ENCODE peak calls at places on chromosomes 16 and 17, in six cellular contexts. One of them, this sample, is unnamed.
A peak's percentile ranks its signal among the peaks of the same experiment; 100 is the strongest.

GRCh38 chr16:15604460-15605390 is 38.2 kb downstream of the MARF1 start:
- DNase-seq in mesenchymal stem cell: no peak
- DNase-seq in activated effector memory CD4-positive, alpha-beta T cell treated with Interleukin-2 at 50 U/mL for 16 hours: no peak
- DNase-seq in stimulated activated CD4-positive, alpha-beta T cell treated with anti-CD3 and anti-CD28 coated beads, Interleukin-1b, Interleukin-23, amount 100 ng/mL, for 1 hour: no peak
- DNase-seq in A549: no peak
- DNase-seq in SW 1271: no peak
- DNase-seq in this sample: no peak

GRCh38 chr16:64445649-64446048 is 676.2 kb downstream of the CDH11 start:
- DNase-seq in mesenchymal stem cell: no peak
- DNase-seq in activated effector memory CD4-positive, alpha-beta T cell treated with Interleukin-2 at 50 U/mL for 16 hours: no peak
- DNase-seq in stimulated activated CD4-positive, alpha-beta T cell treated with anti-CD3 and anti-CD28 coated beads, Interleukin-1b, Interleukin-23, amount 100 ng/mL, for 1 hour: no peak
- DNase-seq in A549: no peak
- DNase-seq in SW 1271: no peak
- DNase-seq in this sample: no peak

GRCh38 chr17:65730711-65731169 is 169.3 kb upstream of the AXIN2 start:
- DNase-seq in mesenchymal stem cell: no peak
- DNase-seq in activated effector memory CD4-positive, alpha-beta T cell treated with Interleukin-2 at 50 U/mL for 16 hours: no peak
- DNase-seq in stimulated activated CD4-positive, alpha-beta T cell treated with anti-CD3 and anti-CD28 coated beads, Interleukin-1b, Interleukin-23, amount 100 ng/mL, for 1 hour: no peak
- DNase-seq in A549: no peak
- DNase-seq in SW 1271: no peak
- DNase-seq in this sample: no peak

GRCh38 chr16:75070055-75070841 is 46.3 kb downstream of the LDHD start:
- DNase-seq in mesenchymal stem cell: no peak
- DNase-seq in activated effector memory CD4-positive, alpha-beta T cell treated with Interleukin-2 at 50 U/mL for 16 hours: no peak
- DNase-seq in stimulated activated CD4-positive, alpha-beta T cell treated with anti-CD3 and anti-CD28 coated beads, Interleukin-1b, Interleukin-23, amount 100 ng/mL, for 1 hour: no peak
- DNase-seq in A549: peak; percentile 35
- DNase-seq in SW 1271: no peak
- DNase-seq in this sample: peak; percentile 25

GRCh38 chr16:55489119-55489955 is 10.3 kb downstream of the MMP2 start:
- DNase-seq in mesenchymal stem cell: no peak
- DNase-seq in activated effector memory CD4-positive, alpha-beta T cell treated with Interleukin-2 at 50 U/mL for 16 hours: no peak
- DNase-seq in stimulated activated CD4-positive, alpha-beta T cell treated with anti-CD3 and anti-CD28 coated beads, Interleukin-1b, Interleukin-23, amount 100 ng/mL, for 1 hour: no peak
- DNase-seq in A549: no peak
- DNase-seq in SW 1271: no peak
- DNase-seq in this sample: no peak

GRCh38 chr16:85015481-85016177 is 4.3 kb upstream of the ZDHHC7 start:
- DNase-seq in mesenchymal stem cell: no peak
- DNase-seq in activated effector memory CD4-positive, alpha-beta T cell treated with Interleukin-2 at 50 U/mL for 16 hours: no peak
- DNase-seq in stimulated activated CD4-positive, alpha-beta T cell treated with anti-CD3 and anti-CD28 coated beads, Interleukin-1b, Interleukin-23, amount 100 ng/mL, for 1 hour: no peak
- DNase-seq in A549: no peak
- DNase-seq in SW 1271: no peak
- DNase-seq in this sample: no peak

GRCh38 chr17:38701504-38702165 is 3.4 kb upstream of the MLLT6 start:
- DNase-seq in mesenchymal stem cell: peak; percentile 79
- DNase-seq in activated effector memory CD4-positive, alpha-beta T cell treated with Interleukin-2 at 50 U/mL for 16 hours: peak; percentile 57
- DNase-seq in stimulated activated CD4-positive, alpha-beta T cell treated with anti-CD3 and anti-CD28 coated beads, Interleukin-1b, Interleukin-23, amount 100 ng/mL, for 1 hour: peak; percentile 65
- DNase-seq in A549: peak; percentile 55
- DNase-seq in SW 1271: no peak
- DNase-seq in this sample: no peak

GRCh38 chr16:4693956-4694663 is 748 bp downstream of the NUDT16L1 start:
- DNase-seq in mesenchymal stem cell: peak; percentile 62
- DNase-seq in activated effector memory CD4-positive, alpha-beta T cell treated with Interleukin-2 at 50 U/mL for 16 hours: peak; percentile 48
- DNase-seq in stimulated activated CD4-positive, alpha-beta T cell treated with anti-CD3 and anti-CD28 coated beads, Interleukin-1b, Interleukin-23, amount 100 ng/mL, for 1 hour: no peak
- DNase-seq in A549: no peak
- DNase-seq in SW 1271: no peak
- DNase-seq in this sample: peak; percentile 60

GRCh38 chr17:45355087-45355486 is 38.3 kb upstream of the MAP3K14 start:
- DNase-seq in mesenchymal stem cell: no peak
- DNase-seq in activated effector memory CD4-positive, alpha-beta T cell treated with Interleukin-2 at 50 U/mL for 16 hours: no peak
- DNase-seq in stimulated activated CD4-positive, alpha-beta T cell treated with anti-CD3 and anti-CD28 coated beads, Interleukin-1b, Interleukin-23, amount 100 ng/mL, for 1 hour: no peak
- DNase-seq in A549: peak; percentile 78
- DNase-seq in SW 1271: no peak
- DNase-seq in this sample: no peak

GRCh38 chr17:5120036-5120435 is 4.2 kb downstream of the USP6 start:
- DNase-seq in mesenchymal stem cell: no peak
- DNase-seq in activated effector memory CD4-positive, alpha-beta T cell treated with Interleukin-2 at 50 U/mL for 16 hours: no peak
- DNase-seq in stimulated activated CD4-positive, alpha-beta T cell treated with anti-CD3 and anti-CD28 coated beads, Interleukin-1b, Interleukin-23, amount 100 ng/mL, for 1 hour: no peak
- DNase-seq in A549: no peak
- DNase-seq in SW 1271: no peak
- DNase-seq in this sample: no peak

GRCh38 chr17:65287040-65287439 is 149.9 kb downstream of the RGS9 start:
- DNase-seq in mesenchymal stem cell: peak; percentile 11
- DNase-seq in activated effector memory CD4-positive, alpha-beta T cell treated with Interleukin-2 at 50 U/mL for 16 hours: no peak
- DNase-seq in stimulated activated CD4-positive, alpha-beta T cell treated with anti-CD3 and anti-CD28 coated beads, Interleukin-1b, Interleukin-23, amount 100 ng/mL, for 1 hour: no peak
- DNase-seq in A549: no peak
- DNase-seq in SW 1271: no peak
- DNase-seq in this sample: no peak

GRCh38 chr16:76268824-76269223 is 8.4 kb upstream of the CNTNAP4 start:
- DNase-seq in mesenchymal stem cell: no peak
- DNase-seq in activated effector memory CD4-positive, alpha-beta T cell treated with Interleukin-2 at 50 U/mL for 16 hours: no peak
- DNase-seq in stimulated activated CD4-positive, alpha-beta T cell treated with anti-CD3 and anti-CD28 coated beads, Interleukin-1b, Interleukin-23, amount 100 ng/mL, for 1 hour: no peak
- DNase-seq in A549: no peak
- DNase-seq in SW 1271: no peak
- DNase-seq in this sample: no peak

GRCh38 chr17:17191346-17191792 is 14.8 kb downstream of the PLD6 start:
- DNase-seq in mesenchymal stem cell: peak; percentile 93
- DNase-seq in activated effector memory CD4-positive, alpha-beta T cell treated with Interleukin-2 at 50 U/mL for 16 hours: no peak
- DNase-seq in stimulated activated CD4-positive, alpha-beta T cell treated with anti-CD3 and anti-CD28 coated beads, Interleukin-1b, Interleukin-23, amount 100 ng/mL, for 1 hour: no peak
- DNase-seq in A549: no peak
- DNase-seq in SW 1271: peak; percentile 85
- DNase-seq in this sample: no peak

GRCh38 chr17:30975042-30975820 is 4.4 kb downstream of the RNF135 start:
- DNase-seq in mesenchymal stem cell: no peak
- DNase-seq in activated effector memory CD4-positive, alpha-beta T cell treated with Interleukin-2 at 50 U/mL for 16 hours: no peak
- DNase-seq in stimulated activated CD4-positive, alpha-beta T cell treated with anti-CD3 and anti-CD28 coated beads, Interleukin-1b, Interleukin-23, amount 100 ng/mL, for 1 hour: no peak
- DNase-seq in A549: no peak
- DNase-seq in SW 1271: no peak
- DNase-seq in this sample: peak; percentile 3

GRCh38 chr16:85067431-85067830 is 39.8 kb downstream of the KIAA0513 start:
- DNase-seq in mesenchymal stem cell: no peak
- DNase-seq in activated effector memory CD4-positive, alpha-beta T cell treated with Interleukin-2 at 50 U/mL for 16 hours: no peak
- DNase-seq in stimulated activated CD4-positive, alpha-beta T cell treated with anti-CD3 and anti-CD28 coated beads, Interleukin-1b, Interleukin-23, amount 100 ng/mL, for 1 hour: no peak
- DNase-seq in A549: no peak
- DNase-seq in SW 1271: no peak
- DNase-seq in this sample: no peak

GRCh38 chr16:65975049-65975708 is 391.3 kb upstream of the CDH5 start:
- DNase-seq in mesenchymal stem cell: peak; percentile 42
- DNase-seq in activated effector memory CD4-positive, alpha-beta T cell treated with Interleukin-2 at 50 U/mL for 16 hours: no peak
- DNase-seq in stimulated activated CD4-positive, alpha-beta T cell treated with anti-CD3 and anti-CD28 coated beads, Interleukin-1b, Interleukin-23, amount 100 ng/mL, for 1 hour: no peak
- DNase-seq in A549: peak; percentile 66
- DNase-seq in SW 1271: no peak
- DNase-seq in this sample: no peak

GRCh38 chr16:49236216-49236615 is 45.4 kb downstream of the CBLN1 start:
- DNase-seq in mesenchymal stem cell: no peak
- DNase-seq in activated effector memory CD4-positive, alpha-beta T cell treated with Interleukin-2 at 50 U/mL for 16 hours: no peak
- DNase-seq in stimulated activated CD4-positive, alpha-beta T cell treated with anti-CD3 and anti-CD28 coated beads, Interleukin-1b, Interleukin-23, amount 100 ng/mL, for 1 hour: no peak
- DNase-seq in A549: no peak
- DNase-seq in SW 1271: no peak
- DNase-seq in this sample: no peak

GRCh38 chr17:65181237-65182061 is 44.3 kb downstream of the RGS9 start:
- DNase-seq in mesenchymal stem cell: no peak
- DNase-seq in activated effector memory CD4-positive, alpha-beta T cell treated with Interleukin-2 at 50 U/mL for 16 hours: peak; percentile 17
- DNase-seq in stimulated activated CD4-positive, alpha-beta T cell treated with anti-CD3 and anti-CD28 coated beads, Interleukin-1b, Interleukin-23, amount 100 ng/mL, for 1 hour: no peak
- DNase-seq in A549: no peak
- DNase-seq in SW 1271: no peak
- DNase-seq in this sample: no peak

GRCh38 chr16:4392382-4393242 is 21.0 kb downstream of the VASN start:
- DNase-seq in mesenchymal stem cell: no peak
- DNase-seq in activated effector memory CD4-positive, alpha-beta T cell treated with Interleukin-2 at 50 U/mL for 16 hours: no peak
- DNase-seq in stimulated activated CD4-positive, alpha-beta T cell treated with anti-CD3 and anti-CD28 coated beads, Interleukin-1b, Interleukin-23, amount 100 ng/mL, for 1 hour: no peak
- DNase-seq in A549: no peak
- DNase-seq in SW 1271: no peak
- DNase-seq in this sample: no peak

GRCh38 chr17:351436-351713 is 1.2 kb downstream of the RPH3AL start:
- DNase-seq in mesenchymal stem cell: no peak
- DNase-seq in activated effector memory CD4-positive, alpha-beta T cell treated with Interleukin-2 at 50 U/mL for 16 hours: no peak
- DNase-seq in stimulated activated CD4-positive, alpha-beta T cell treated with anti-CD3 and anti-CD28 coated beads, Interleukin-1b, Interleukin-23, amount 100 ng/mL, for 1 hour: no peak
- DNase-seq in A549: peak; percentile 29
- DNase-seq in SW 1271: no peak
- DNase-seq in this sample: no peak

GRCh38 chr17:8149419-8150193 is 2.6 kb downstream of the PER1 start:
- DNase-seq in mesenchymal stem cell: no peak
- DNase-seq in activated effector memory CD4-positive, alpha-beta T cell treated with Interleukin-2 at 50 U/mL for 16 hours: no peak
- DNase-seq in stimulated activated CD4-positive, alpha-beta T cell treated with anti-CD3 and anti-CD28 coated beads, Interleukin-1b, Interleukin-23, amount 100 ng/mL, for 1 hour: no peak
- DNase-seq in A549: no peak
- DNase-seq in SW 1271: no peak
- DNase-seq in this sample: no peak

GRCh38 chr16:24681793-24682192 is 47.7 kb upstream of the TNRC6A start:
- DNase-seq in mesenchymal stem cell: peak; percentile 69
- DNase-seq in activated effector memory CD4-positive, alpha-beta T cell treated with Interleukin-2 at 50 U/mL for 16 hours: no peak
- DNase-seq in stimulated activated CD4-positive, alpha-beta T cell treated with anti-CD3 and anti-CD28 coated beads, Interleukin-1b, Interleukin-23, amount 100 ng/mL, for 1 hour: no peak
- DNase-seq in A549: peak; percentile 55
- DNase-seq in SW 1271: no peak
- DNase-seq in this sample: no peak

GRCh38 chr17:3038941-3039340 is 24.5 kb downstream of the OR1D5 start:
- DNase-seq in mesenchymal stem cell: no peak
- DNase-seq in activated effector memory CD4-positive, alpha-beta T cell treated with Interleukin-2 at 50 U/mL for 16 hours: no peak
- DNase-seq in stimulated activated CD4-positive, alpha-beta T cell treated with anti-CD3 and anti-CD28 coated beads, Interleukin-1b, Interleukin-23, amount 100 ng/mL, for 1 hour: no peak
- DNase-seq in A549: no peak
- DNase-seq in SW 1271: no peak
- DNase-seq in this sample: no peak

GRCh38 chr17:16381496-16381820 is 567 bp downstream of the UBB start:
- DNase-seq in mesenchymal stem cell: no peak
- DNase-seq in activated effector memory CD4-positive, alpha-beta T cell treated with Interleukin-2 at 50 U/mL for 16 hours: no peak
- DNase-seq in stimulated activated CD4-positive, alpha-beta T cell treated with anti-CD3 and anti-CD28 coated beads, Interleukin-1b, Interleukin-23, amount 100 ng/mL, for 1 hour: peak; percentile 27
- DNase-seq in A549: no peak
- DNase-seq in SW 1271: no peak
- DNase-seq in this sample: no peak

GRCh38 chr17:62966426-62967110 is 533 bp downstream of the TANC2 start:
- DNase-seq in mesenchymal stem cell: peak; percentile 47
- DNase-seq in activated effector memory CD4-positive, alpha-beta T cell treated with Interleukin-2 at 50 U/mL for 16 hours: no peak
- DNase-seq in stimulated activated CD4-positive, alpha-beta T cell treated with anti-CD3 and anti-CD28 coated beads, Interleukin-1b, Interleukin-23, amount 100 ng/mL, for 1 hour: peak; percentile 43
- DNase-seq in A549: peak; percentile 45
- DNase-seq in SW 1271: no peak
- DNase-seq in this sample: peak; percentile 79

GRCh38 chr16:17607075-17607509 is 136.3 kb upstream of the XYLT1 start:
- DNase-seq in mesenchymal stem cell: no peak
- DNase-seq in activated effector memory CD4-positive, alpha-beta T cell treated with Interleukin-2 at 50 U/mL for 16 hours: no peak
- DNase-seq in stimulated activated CD4-positive, alpha-beta T cell treated with anti-CD3 and anti-CD28 coated beads, Interleukin-1b, Interleukin-23, amount 100 ng/mL, for 1 hour: no peak
- DNase-seq in A549: no peak
- DNase-seq in SW 1271: no peak
- DNase-seq in this sample: no peak

GRCh38 chr16:8549843-8550412 is 40.4 kb downstream of the TMEM114 start:
- DNase-seq in mesenchymal stem cell: no peak
- DNase-seq in activated effector memory CD4-positive, alpha-beta T cell treated with Interleukin-2 at 50 U/mL for 16 hours: no peak
- DNase-seq in stimulated activated CD4-positive, alpha-beta T cell treated with anti-CD3 and anti-CD28 coated beads, Interleukin-1b, Interleukin-23, amount 100 ng/mL, for 1 hour: no peak
- DNase-seq in A549: no peak
- DNase-seq in SW 1271: no peak
- DNase-seq in this sample: no peak

GRCh38 chr16:77951788-77952187 is 70.6 kb upstream of the CLEC3A start:
- DNase-seq in mesenchymal stem cell: no peak
- DNase-seq in activated effector memory CD4-positive, alpha-beta T cell treated with Interleukin-2 at 50 U/mL for 16 hours: no peak
- DNase-seq in stimulated activated CD4-positive, alpha-beta T cell treated with anti-CD3 and anti-CD28 coated beads, Interleukin-1b, Interleukin-23, amount 100 ng/mL, for 1 hour: no peak
- DNase-seq in A549: peak; percentile 25
- DNase-seq in SW 1271: no peak
- DNase-seq in this sample: no peak

GRCh38 chr17:71232801-71233559 is 887.8 kb upstream of the SOX9 start:
- DNase-seq in mesenchymal stem cell: peak; percentile 75
- DNase-seq in activated effector memory CD4-positive, alpha-beta T cell treated with Interleukin-2 at 50 U/mL for 16 hours: no peak
- DNase-seq in stimulated activated CD4-positive, alpha-beta T cell treated with anti-CD3 and anti-CD28 coated beads, Interleukin-1b, Interleukin-23, amount 100 ng/mL, for 1 hour: no peak
- DNase-seq in A549: no peak
- DNase-seq in SW 1271: no peak
- DNase-seq in this sample: no peak

GRCh38 chr17:17416400-17417360 is 60.1 kb upstream of the MED9 start:
- DNase-seq in mesenchymal stem cell: peak; percentile 71
- DNase-seq in activated effector memory CD4-positive, alpha-beta T cell treated with Interleukin-2 at 50 U/mL for 16 hours: peak; percentile 32
- DNase-seq in stimulated activated CD4-positive, alpha-beta T cell treated with anti-CD3 and anti-CD28 coated beads, Interleukin-1b, Interleukin-23, amount 100 ng/mL, for 1 hour: no peak
- DNase-seq in A549: peak; percentile 81
- DNase-seq in SW 1271: no peak
- DNase-seq in this sample: no peak

GRCh38 chr16:61892531-61892930 is 143.7 kb downstream of the CDH8 start:
- DNase-seq in mesenchymal stem cell: no peak
- DNase-seq in activated effector memory CD4-positive, alpha-beta T cell treated with Interleukin-2 at 50 U/mL for 16 hours: no peak
- DNase-seq in stimulated activated CD4-positive, alpha-beta T cell treated with anti-CD3 and anti-CD28 coated beads, Interleukin-1b, Interleukin-23, amount 100 ng/mL, for 1 hour: no peak
- DNase-seq in A549: no peak
- DNase-seq in SW 1271: no peak
- DNase-seq in this sample: no peak

GRCh38 chr16:29830774-29831173 is 10.5 kb downstream of the MVP start:
- DNase-seq in mesenchymal stem cell: no peak
- DNase-seq in activated effector memory CD4-positive, alpha-beta T cell treated with Interleukin-2 at 50 U/mL for 16 hours: no peak
- DNase-seq in stimulated activated CD4-positive, alpha-beta T cell treated with anti-CD3 and anti-CD28 coated beads, Interleukin-1b, Interleukin-23, amount 100 ng/mL, for 1 hour: no peak
- DNase-seq in A549: no peak
- DNase-seq in SW 1271: no peak
- DNase-seq in this sample: no peak

GRCh38 chr16:29641561-29641960 is 21.5 kb upstream of the SPN start:
- DNase-seq in mesenchymal stem cell: peak; percentile 14
- DNase-seq in activated effector memory CD4-positive, alpha-beta T cell treated with Interleukin-2 at 50 U/mL for 16 hours: no peak
- DNase-seq in stimulated activated CD4-positive, alpha-beta T cell treated with anti-CD3 and anti-CD28 coated beads, Interleukin-1b, Interleukin-23, amount 100 ng/mL, for 1 hour: no peak
- DNase-seq in A549: no peak
- DNase-seq in SW 1271: no peak
- DNase-seq in this sample: no peak

GRCh38 chr16:88649195-88649923 is 1.5 kb downstream of the CYBA start:
- DNase-seq in mesenchymal stem cell: peak; percentile 17
- DNase-seq in activated effector memory CD4-positive, alpha-beta T cell treated with Interleukin-2 at 50 U/mL for 16 hours: no peak
- DNase-seq in stimulated activated CD4-positive, alpha-beta T cell treated with anti-CD3 and anti-CD28 coated beads, Interleukin-1b, Interleukin-23, amount 100 ng/mL, for 1 hour: no peak
- DNase-seq in A549: no peak
- DNase-seq in SW 1271: no peak
- DNase-seq in this sample: no peak